ENCODE peak calls at places on chromosomes 2 and 18, in nine cellular contexts. R is HepG2, S is GM12878, C is A549, D is H1, Q is right lobe of liver, K is body of pancreas, H is uterus, X is ovary. I is an unnamed sample.
A peak's percentile ranks its signal among the peaks of the same experiment; 100 is the strongest.

GRCh38 chr2:26763019-26763418 is 1.1 kb upstream of the SLC35F6 start:
- DNase-seq in D (no peak), R (no peak), K (no peak), H (no peak), X (no peak), Q (no peak), C (no peak), S (no peak), I (no peak)

GRCh38 chr18:41075212-41075611 is 879.8 kb upstream of the PIK3C3 start:
- DNase-seq in Q (no peak), R (no peak), C (peak; percentile 1), H (no peak), X (no peak), K (no peak), D (no peak), S (no peak), I (no peak)

GRCh38 chr2:3523551-3524041 is 4.3 kb upstream of the ADI1 start:
- DNase-seq in K (peak; percentile 33), R (peak; percentile 65), D (no peak), Q (no peak), S (no peak), H (no peak), C (no peak), X (no peak), I (no peak)

GRCh38 chr2:212227755-212228154 is 310.8 kb downstream of the ERBB4 start:
- DNase-seq in C (peak; percentile 37), D (no peak), X (no peak), S (no peak), H (no peak), K (peak; percentile 64), R (peak; percentile 39), Q (peak; percentile 32), I (no peak)

GRCh38 chr2:41791523-41791922 is 256.3 kb upstream of the PKDCC start:
- DNase-seq in H (no peak), K (no peak), D (no peak), R (peak; percentile 20), Q (no peak), X (no peak), C (peak; percentile 38), S (no peak), I (no peak)

GRCh38 chr18:22556271-22556990 is 138.7 kb upstream of the CTAGE1 start:
- DNase-seq in R (no peak), D (no peak), S (no peak), H (peak; percentile 31), X (peak; percentile 46), K (peak; percentile 58), C (no peak), Q (peak; percentile 90), I (no peak)

GRCh38 chr18:40063488-40063887 is 1891.5 kb upstream of the PIK3C3 start:
- DNase-seq in R (no peak), S (no peak), C (no peak), D (no peak), X (no peak), K (no peak), H (no peak), Q (no peak), I (no peak)

GRCh38 chr2:100542418-100542817 is 20.4 kb upstream of the PDCL3 start:
- DNase-seq in Q (no peak), X (no peak), D (no peak), C (no peak), K (no peak), S (no peak), H (no peak), R (no peak), I (no peak)

GRCh38 chr18:59892123-59892522 is 7.7 kb upstream of the PMAIP1 start:
- DNase-seq in C (no peak), S (no peak), H (no peak), R (no peak), K (no peak), Q (no peak), X (no peak), D (no peak), I (no peak)

GRCh38 chr2:30683240-30683956 is 123.8 kb downstream of the CAPN13 start:
- DNase-seq in C (no peak), Q (no peak), X (no peak), H (no peak), R (no peak), S (no peak), D (no peak), K (no peak), I (no peak)

GRCh38 chr2:58313926-58314325 is 72.8 kb upstream of the FANCL start:
- DNase-seq in X (no peak), Q (no peak), R (no peak), C (no peak), S (no peak), D (no peak), H (no peak), K (no peak), I (no peak)

GRCh38 chr2:179049546-179050311 is at the start of gene CCDC141:
- DNase-seq in S (peak; percentile 37), D (no peak), Q (no peak), X (no peak), K (no peak), R (peak; percentile 32), H (no peak), C (no peak), I (peak; percentile 10)

GRCh38 chr2:108613261-108614042 is 79.2 kb downstream of the LIMS1 start:
- DNase-seq in H (no peak), C (no peak), Q (no peak), K (no peak), X (no peak), S (no peak), R (no peak), D (no peak), I (no peak)

GRCh38 chr2:60641866-60642788 is 88.7 kb upstream of the BCL11A start:
- DNase-seq in K (peak; percentile 31), X (no peak), H (no peak), D (no peak), R (peak; percentile 36), S (no peak), C (peak; percentile 67), Q (peak; percentile 21), I (peak; percentile 13)

GRCh38 chr2:236547725-236548124 is 21.9 kb upstream of the ACKR3 start:
- DNase-seq in D (no peak), R (no peak), C (no peak), Q (no peak), X (no peak), K (no peak), H (no peak), S (no peak), I (no peak)

GRCh38 chr2:236546561-236546961 is 23.1 kb upstream of the ACKR3 start:
- DNase-seq in K (no peak), S (peak; percentile 56), D (no peak), H (no peak), Q (no peak), R (no peak), C (no peak), X (no peak), I (no peak)

GRCh38 chr2:236544362-236544761 is 25.3 kb upstream of the ACKR3 start:
- DNase-seq in R (no peak), H (no peak), K (no peak), X (no peak), Q (no peak), D (no peak), S (no peak), C (no peak), I (no peak)

GRCh38 chr2:236545248-236545658 is 24.4 kb upstream of the ACKR3 start:
- DNase-seq in C (no peak), S (peak; percentile 87), X (no peak), K (no peak), Q (no peak), R (no peak), H (no peak), D (no peak), I (no peak)

DNA sequence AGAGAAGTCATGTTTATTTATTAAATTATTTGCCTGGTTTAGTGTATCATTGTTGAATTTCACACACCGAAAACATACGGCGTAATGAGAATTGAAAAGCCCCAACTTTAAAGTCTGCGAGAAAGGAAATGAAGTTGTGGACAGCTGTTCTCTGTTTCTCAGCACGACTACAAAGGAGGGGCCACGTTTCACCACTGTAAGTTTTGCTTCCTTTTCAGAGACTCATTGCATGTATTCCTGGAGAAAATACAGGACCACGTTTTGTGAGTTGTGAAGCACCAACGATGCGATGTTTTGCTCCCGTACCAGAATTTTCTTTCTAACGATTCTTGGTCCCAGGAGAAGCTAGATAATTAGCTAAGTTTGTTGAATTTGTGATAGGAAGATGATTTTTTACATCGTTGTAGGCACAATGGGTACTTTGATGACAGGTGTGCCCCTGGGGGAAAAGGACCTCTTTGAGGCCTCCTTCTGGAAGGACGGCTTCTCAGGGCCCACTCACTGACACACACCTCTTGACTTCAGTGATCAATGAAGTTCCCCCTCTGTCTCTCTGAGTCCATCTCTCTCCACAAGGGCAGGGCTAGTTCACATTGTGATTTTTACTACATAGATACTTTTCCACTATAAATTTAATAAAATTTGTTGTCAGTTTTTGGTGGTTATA is 23.7 kb upstream of the ACKR3 start:
- DNase-seq in D (no peak), X (no peak), K (no peak), S (peak; percentile 89), R (no peak), H (no peak), C (no peak), Q (no peak), I (no peak)
- H3K4me3 ChIP-seq in D (no peak overlapping the region), X (no peak overlapping the region), K (no peak overlapping the region), S (no peak overlapping the region), R (no peak overlapping the region), H (no peak overlapping the region), C (no peak overlapping the region), Q (no peak overlapping the region), I (no peak overlapping the region)

DNA sequence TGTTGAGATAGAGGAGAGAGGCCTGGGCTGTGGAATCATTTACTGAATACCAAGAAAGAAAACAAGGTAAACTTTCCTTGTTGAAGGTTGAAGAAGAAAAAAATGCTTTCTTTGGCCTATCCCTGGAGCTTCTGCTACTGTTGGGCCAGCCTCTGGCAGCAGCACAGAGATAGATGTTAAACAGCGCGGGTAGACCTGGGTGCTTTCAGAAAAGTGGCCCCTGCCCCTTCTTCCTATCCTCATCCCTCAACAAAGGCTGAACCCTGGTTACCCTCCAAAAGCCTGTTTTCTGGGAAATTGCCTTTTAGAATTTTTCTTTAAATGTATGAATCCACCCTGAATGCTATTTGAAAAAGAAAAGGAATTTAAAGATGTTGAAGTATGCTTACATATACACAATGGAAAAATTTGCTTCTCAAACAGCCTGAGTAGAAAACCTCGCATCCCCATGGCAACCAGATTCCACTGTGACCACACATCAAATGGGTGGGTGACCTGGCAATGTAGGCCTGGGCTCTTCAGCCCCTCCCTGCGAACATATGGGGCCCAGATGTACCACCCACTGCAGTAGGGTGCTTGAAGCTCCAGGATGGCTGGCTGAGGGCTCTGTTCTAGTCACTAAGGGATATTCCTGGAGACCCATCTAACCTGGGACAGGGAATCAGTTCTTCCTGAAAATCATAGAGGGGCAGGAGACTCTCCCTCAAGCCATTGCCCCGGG is 23.4 kb upstream of the CHRNA1 start:
- DNase-seq in S (no peak), D (peak; percentile 91), H (no peak), K (no peak), R (peak; percentile 45), X (no peak), Q (no peak), C (peak; percentile 41), I (no peak)
- TF ChIP-seq POLR2A in S (no peak), D (no peak), H (no peak), K (no peak), R (no peak), X (no peak), Q (no peak), C (no peak), I (no peak)

GRCh38 chr18:26545737-26546136 is 2.6 kb downstream of the KCTD1 start:
- DNase-seq in D (no peak), C (peak; percentile 11), Q (no peak), S (no peak), R (no peak), X (no peak), K (no peak), H (no peak), I (no peak)
- H3K4me3 ChIP-seq in D (peak overlapping the region; percentile 17), C (peak overlapping the region; percentile 91), Q (no peak overlapping the region), S (peak overlapping the region; percentile 10), R (no peak overlapping the region), X (no peak overlapping the region), K (no peak overlapping the region), H (no peak overlapping the region), I (no peak overlapping the region)

GRCh38 chr2:128536925-128537620 is 218.4 kb upstream of the HS6ST1 start:
- DNase-seq in D (peak; percentile 21), S (no peak), K (no peak), C (peak; percentile 27), H (no peak), R (peak; percentile 80), X (no peak), Q (peak; percentile 53), I (no peak)
- TF ChIP-seq POLR2A in D (no peak), S (no peak), K (no peak), C (no peak), H (no peak), R (no peak), X (no peak), Q (no peak), I (no peak)

I was measured in transverse colon.